ENCODE peak calls at places on chromosome 10, in four cellular contexts. Z, N, Q and M are unnamed samples.
A peak's percentile ranks its signal among the peaks of the same experiment; 100 is the strongest.

GRCh38 chr10:14382022-14382421 is 51.3 kb upstream of the FRMD4A start:
- DNase-seq in Z (no peak), N (no peak), Q (no peak), M (peak; percentile 78)

GRCh38 chr10:9951481-9952257 is 1066.0 kb upstream of the CELF2 start:
- DNase-seq in Z (no peak), N (no peak), Q (no peak), M (no peak)

GRCh38 chr10:117740696-117741222 is 198.2 kb downstream of the EMX2 start:
- DNase-seq in Z (no peak), N (no peak), Q (no peak), M (no peak)

GRCh38 chr10:119055472-119055871 is 25.1 kb downstream of the EIF3A start:
- DNase-seq in Z (no peak), N (no peak), Q (no peak), M (no peak)

GRCh38 chr10:89262331-89263020 is 10.9 kb upstream of the LIPA start:
- DNase-seq in Z (no peak), N (peak; percentile 93), Q (no peak), M (no peak)

GRCh38 chr10:45410489-45410806 is 36.4 kb downstream of the ALOX5 start:
- DNase-seq in Z (no peak), N (no peak), Q (no peak), M (no peak)

GRCh38 chr10:13019280-13019679 is 17.8 kb upstream of the CCDC3 start:
- DNase-seq in Z (no peak), N (no peak), Q (no peak), M (peak; percentile 25)

GRCh38 chr10:11270858-11271179 is 253.1 kb downstream of the CELF2 start:
- DNase-seq in Z (no peak), N (no peak), Q (no peak), M (no peak)

GRCh38 chr10:6220418-6221191 is 17.9 kb downstream of the PFKFB3 start:
- DNase-seq in Z (no peak), N (no peak), Q (no peak), M (no peak)

GRCh38 chr10:79378383-79378646 is 31.0 kb downstream of the PPIF start:
- DNase-seq in Z (no peak), N (no peak), Q (no peak), M (no peak)

GRCh38 chr10:118508863-118509262 is 86.6 kb downstream of the PRLHR start:
- DNase-seq in Z (no peak), N (no peak), Q (no peak), M (no peak)

GRCh38 chr10:128095753-128096469 is 30.3 kb downstream of the MKI67 start:
- DNase-seq in Z (no peak), N (no peak), Q (no peak), M (peak; percentile 65)

GRCh38 chr10:110006358-110007170 is 1.2 kb upstream of the ADD3 start:
- DNase-seq in Z (no peak), N (peak; percentile 93), Q (no peak), M (peak; percentile 59)

GRCh38 chr10:5812283-5813090 is 747 bp downstream of the GDI2 start:
- DNase-seq in Z (peak; percentile 50), N (peak; percentile 19), Q (peak; percentile 57), M (peak; percentile 46)

GRCh38 chr10:13376297-13376696 is 28.2 kb upstream of the SEPHS1 start:
- DNase-seq in Z (no peak), N (no peak), Q (no peak), M (no peak)

GRCh38 chr10:75400769-75401568 is 595 bp downstream of the ZNF503 start:
- DNase-seq in Z (peak; percentile 33), N (peak; percentile 43), Q (peak; percentile 53), M (peak; percentile 36)

GRCh38 chr10:132534348-132535064 is 3.1 kb upstream of the INPP5A start:
- DNase-seq in Z (no peak), N (no peak), Q (no peak), M (no peak)

GRCh38 chr10:98047009-98047741 is 16.8 kb upstream of the CRTAC1 start:
- DNase-seq in Z (no peak), N (peak; percentile 35), Q (no peak), M (no peak)

GRCh38 chr10:118374404-118374803 is 32.3 kb upstream of the FAM204A start:
- DNase-seq in Z (no peak), N (no peak), Q (no peak), M (no peak)

GRCh38 chr10:78312197-78313046 is 278.8 kb downstream of the RPS24 start:
- DNase-seq in Z (no peak), N (peak; percentile 98), Q (no peak), M (no peak)

GRCh38 chr10:65675236-65675635 is 1250.6 kb upstream of the LRRTM3 start:
- DNase-seq in Z (no peak), N (no peak), Q (no peak), M (no peak)

GRCh38 chr10:109726473-109726872 is 196.8 kb downstream of the XPNPEP1 start:
- DNase-seq in Z (no peak), N (no peak), Q (no peak), M (no peak)

GRCh38 chr10:103911021-103911459 is 6.9 kb downstream of the STN1 start:
- DNase-seq in Z (peak; percentile 31), N (no peak), Q (peak; percentile 32), M (peak; percentile 54)

GRCh38 chr10:27541728-27542285 is 37.7 kb downstream of the RAB18 start:
- DNase-seq in Z (no peak), N (no peak), Q (no peak), M (peak; percentile 15)

GRCh38 chr10:31940839-31941653 is 12.4 kb upstream of the ARHGAP12 start:
- DNase-seq in Z (no peak), N (peak; percentile 89), Q (no peak), M (no peak)

GRCh38 chr10:60967854-60968484 is 24.0 kb upstream of the RHOBTB1 start:
- DNase-seq in Z (no peak), N (no peak), Q (no peak), M (peak; percentile 48)

GRCh38 chr10:77442790-77443189 is 194.8 kb downstream of the KCNMA1 start:
- DNase-seq in Z (no peak), N (no peak), Q (no peak), M (no peak)

DNA sequence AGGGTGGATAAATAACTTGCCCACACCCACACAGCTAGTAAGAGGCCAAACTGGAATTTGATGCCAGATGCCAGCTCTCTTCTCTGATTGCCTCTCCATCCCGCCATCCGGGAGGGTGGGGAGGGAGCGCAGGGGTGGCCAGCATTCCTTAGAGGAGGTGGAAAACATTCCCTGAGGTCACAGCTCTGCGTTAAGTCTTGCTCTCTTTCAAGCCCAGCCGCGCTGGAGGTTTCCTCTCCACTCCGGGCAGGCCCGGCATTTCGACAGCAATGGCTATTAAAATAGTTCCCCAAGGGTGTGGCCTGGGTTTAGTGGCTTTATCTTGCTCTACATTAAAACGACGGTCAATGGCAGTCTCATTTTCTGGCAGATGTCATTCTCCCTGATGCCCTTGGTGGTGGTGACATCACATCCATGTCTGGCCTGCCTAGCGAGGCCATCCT is 16.1 kb upstream of the C10orf71 start:
- DNase-seq in Z (no peak), N (no peak), Q (no peak), M (no peak)
- TF ChIP-seq CTCF in Z (no peak), N (no peak), Q (no peak), M (no peak)

GRCh38 chr10:129958118-129958685 is 5.9 kb downstream of the EBF3 start:
- DNase-seq in Z (no peak), N (peak; percentile 56), Q (no peak), M (no peak)
- TF ChIP-seq CTCF in Z (no peak), N (peak; percentile 19), Q (no peak), M (no peak)

GRCh38 chr10:4169448-4169847 is 384.4 kb upstream of the KLF6 start:
- DNase-seq in Z (no peak), N (no peak), Q (no peak), M (no peak)
- TF ChIP-seq CTCF in Z (no peak), N (no peak), Q (no peak), M (no peak)

GRCh38 chr10:52746169-52746568 is 26.4 kb downstream of the MBL2 start:
- DNase-seq in Z (no peak), N (peak; percentile 11), Q (no peak), M (no peak)
- TF ChIP-seq CTCF in Z (no peak), N (peak; percentile 40), Q (no peak), M (no peak)

GRCh38 chr10:74063256-74063655 is 65.3 kb downstream of the VCL start:
- DNase-seq in Z (no peak), N (peak; percentile 49), Q (no peak), M (no peak)

GRCh38 chr10:74058071-74058470 is 60.2 kb downstream of the VCL start:
- DNase-seq in Z (no peak), N (no peak), Q (no peak), M (no peak)

GRCh38 chr10:74055383-74056065 is 57.6 kb downstream of the VCL start:
- DNase-seq in Z (no peak), N (no peak), Q (no peak), M (no peak)

GRCh38 chr10:74056081-74056818 is 58.3 kb downstream of the VCL start:
- DNase-seq in Z (no peak), N (peak; percentile 87), Q (peak; percentile 42), M (peak; percentile 38)

GRCh38 chr10:74058658-74059057 is 60.7 kb downstream of the VCL start:
- DNase-seq in Z (peak; percentile 29), N (no peak), Q (no peak), M (peak; percentile 50)
- TF ChIP-seq CTCF in Z (peak; percentile 53), N (no peak), Q (peak; percentile 50), M (no peak)

GRCh38 chr10:97000487-97001182 is 168.5 kb downstream of the LCOR start:
- DNase-seq in Z (no peak), N (no peak), Q (no peak), M (no peak)
- TF ChIP-seq CTCF in Z (no peak), N (no peak), Q (no peak), M (no peak)

DNA sequence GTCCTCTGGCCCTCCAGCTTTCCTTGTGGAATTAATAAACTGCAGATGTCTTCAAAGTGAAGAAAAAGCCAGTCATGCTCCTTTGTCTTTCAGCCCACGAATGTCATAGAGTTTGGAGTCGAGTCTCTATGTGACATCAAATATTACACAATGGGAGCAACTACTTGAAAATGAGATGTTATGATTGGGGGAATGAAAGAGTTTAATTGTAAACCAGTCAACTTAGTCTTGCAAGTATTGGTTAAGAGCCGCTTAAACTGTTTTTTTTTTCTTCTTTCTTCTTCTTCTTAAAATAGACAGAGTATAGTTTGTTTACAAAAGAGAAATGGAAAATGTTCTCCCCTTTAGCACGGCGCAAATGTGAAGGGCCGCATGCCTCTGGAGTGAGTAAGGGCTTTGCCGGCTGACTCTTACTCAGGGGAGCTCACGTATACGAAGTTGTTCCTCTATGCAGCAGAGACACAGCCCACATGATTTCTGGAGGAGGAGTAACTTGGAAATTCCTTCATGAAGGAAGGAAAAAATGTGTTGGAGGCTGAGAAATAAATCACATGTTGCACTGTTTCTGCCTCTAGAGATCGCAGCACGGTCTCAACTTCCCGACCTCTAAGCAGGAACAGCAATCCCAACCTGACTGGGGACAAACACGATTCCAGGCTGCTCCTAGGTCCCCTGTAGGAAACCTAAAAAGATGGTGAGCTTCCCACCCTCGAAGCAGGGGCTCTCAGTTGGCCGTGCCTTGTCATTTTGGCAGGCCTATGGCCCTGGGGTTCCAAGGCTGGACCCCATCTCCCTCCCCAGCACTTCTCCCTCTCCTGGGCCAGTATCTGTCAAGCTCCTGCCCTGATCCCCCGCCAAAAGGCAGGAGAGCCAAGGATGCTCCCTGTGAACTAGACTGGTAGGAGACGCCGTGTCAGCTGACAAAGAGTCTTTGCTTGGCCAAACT is 44.9 kb downstream of the MYOF start:
- DNase-seq in Z (no peak), N (peak; percentile 99), Q (no peak), M (no peak)
- TF ChIP-seq CTCF in Z (no peak), N (no peak), Q (no peak), M (no peak)

GRCh38 chr10:59719374-59719773 is 9.7 kb upstream of the SLC16A9 start:
- DNase-seq in Z (no peak), N (no peak), Q (no peak), M (no peak)
- TF ChIP-seq CTCF in Z (no peak), N (peak; percentile 33), Q (no peak), M (no peak)